ENCODE peak calls at places on chromosomes 12 and 14, in four cellular contexts. T is adrenal gland; K is glutamatergic neuron; V is activated CD4-positive, CD25-positive, alpha-beta regulatory T cell. U is an unnamed sample.

GRCh38 chr14:72781476-72782181 is 112.3 kb downstream of the DPF3 start:
- DNase-seq in T (no peak), K (no peak), V (no peak), U (peak; percentile 49)

GRCh38 chr14:21525995-21526671 is at the start of gene SALL2:
- DNase-seq in T (peak; percentile 86), K (peak; percentile 91), V (peak; percentile 37), U (peak; percentile 51)

GRCh38 chr14:100662850-100663527 is 63.7 kb upstream of the DLK1 start:
- DNase-seq in T (peak; percentile 93), K (peak; percentile 84), V (peak; percentile 44), U (peak; percentile 65)

GRCh38 chr14:52875707-52876106 is 75.1 kb downstream of the FERMT2 start:
- DNase-seq in T (no peak), K (no peak), V (no peak), U (no peak)

GRCh38 chr14:54116972-54117371 is 160.3 kb upstream of the BMP4 start:
- DNase-seq in T (peak; percentile 83), K (no peak), V (no peak), U (no peak)

GRCh38 chr12:117718141-117718540 is 250.6 kb downstream of the KSR2 start:
- DNase-seq in T (no peak), K (no peak), V (no peak), U (no peak)

GRCh38 chr12:90823859-90824258 is 131.1 kb downstream of the CCER1 start:
- DNase-seq in T (no peak), K (no peak), V (no peak), U (no peak)

GRCh38 chr12:112599871-112600270 is 181.1 kb downstream of the PTPN11 start:
- DNase-seq in T (no peak), K (no peak), V (no peak), U (no peak)

GRCh38 chr14:68104518-68104917 is 284.9 kb downstream of the RAD51B start:
- DNase-seq in T (no peak), K (no peak), V (no peak), U (no peak)

GRCh38 chr14:99910337-99911268 is 117.4 kb downstream of the EML1 start:
- DNase-seq in T (no peak), K (no peak), V (no peak), U (no peak)

GRCh38 chr12:24898185-24898584 is 50.7 kb downstream of the BCAT1 start:
- DNase-seq in T (no peak), K (no peak), V (no peak), U (no peak)

GRCh38 chr14:53814371-53814770 is 142.3 kb downstream of the BMP4 start:
- DNase-seq in T (no peak), K (no peak), V (no peak), U (no peak)

GRCh38 chr14:76924363-76925151 is 98.3 kb downstream of the LRRC74A start:
- DNase-seq in T (peak; percentile 86), K (peak; percentile 74), V (no peak), U (peak; percentile 41)

GRCh38 chr12:109738209-109738608 is 24.6 kb downstream of the FAM222A start:
- DNase-seq in T (peak; percentile 48), K (peak; percentile 8), V (no peak), U (no peak)

GRCh38 chr14:89702151-89702936 is 252.2 kb downstream of the EFCAB11 start:
- DNase-seq in T (peak; percentile 55), K (no peak), V (no peak), U (peak; percentile 12)

GRCh38 chr12:117105902-117106301 is 6.7 kb upstream of the TESC start:
- DNase-seq in T (no peak), K (no peak), V (no peak), U (peak; percentile 84)

GRCh38 chr12:50597200-50598195 is 92.7 kb downstream of the DIP2B start:
- DNase-seq in T (no peak), K (no peak), V (peak; percentile 17), U (peak; percentile 82)